ENCODE peak calls at places on chromosomes 13 and 19, in nine cellular contexts. Y, X, H, O, Q, J, B, M and T are unnamed samples.

GRCh38 chr13:99307648-99308339 is 595 bp upstream of the GPR183 start:
- DNase-seq in M (peak), Q (no peak), H (no peak), J (peak), O (no peak), B (no peak), Y (peak), X (no peak), T (no peak)

GRCh38 chr13:43279696-43280095 is 256.3 kb downstream of the DNAJC15 start:
- DNase-seq in H (no peak), B (no peak), X (no peak), O (no peak), M (no peak), J (no peak), Y (no peak), Q (no peak), T (no peak)

GRCh38 chr19:29326351-29326750 is 113.4 kb upstream of the UQCRFS1 start:
- DNase-seq in O (no peak), Y (peak), B (no peak), Q (no peak), J (no peak), X (no peak), M (no peak), H (no peak), T (no peak)

GRCh38 chr19:39128511-39129079 is 3.0 kb downstream of the PAK4 start:
- DNase-seq in B (no peak), Y (no peak), X (no peak), O (no peak), J (peak), Q (no peak), M (no peak), H (no peak), T (no peak)

GRCh38 chr13:100666124-100666523 is 8.5 kb downstream of the TMTC4 start:
- DNase-seq in H (no peak), M (no peak), B (peak), X (no peak), O (no peak), Q (peak), J (no peak), Y (no peak), T (no peak)

GRCh38 chr13:44276061-44276460 is 97.6 kb upstream of the SERP2 start:
- DNase-seq in X (no peak), O (no peak), Q (no peak), H (no peak), J (no peak), B (no peak), Y (no peak), M (no peak), T (no peak)

GRCh38 chr13:41122838-41123237 is 9.8 kb downstream of the KBTBD6 start:
- DNase-seq in H (no peak), J (no peak), O (no peak), Y (no peak), B (peak), Q (no peak), M (no peak), X (peak), T (no peak)

GRCh38 chr13:39311619-39312018 is 273.4 kb downstream of the NHLRC3 start:
- DNase-seq in X (no peak), H (no peak), J (no peak), Q (no peak), O (no peak), M (no peak), B (no peak), Y (no peak), T (no peak)

GRCh38 chr19:6394831-6395230 is 1.9 kb upstream of the GTF2F1 start:
- DNase-seq in H (no peak), Y (no peak), B (no peak), Q (no peak), X (no peak), O (no peak), J (no peak), M (no peak), T (no peak)

GRCh38 chr19:52600639-52601024 is 30.5 kb downstream of the ZNF701 start:
- DNase-seq in Y (no peak), J (peak), B (no peak), X (no peak), M (peak), Q (no peak), H (peak), O (no peak), T (no peak)

GRCh38 chr19:4730740-4731171 is 7.1 kb upstream of the DPP9 start:
- DNase-seq in M (no peak), H (no peak), Y (no peak), X (peak), Q (no peak), B (no peak), J (peak), O (no peak), T (no peak)

GRCh38 chr13:97712770-97713169 is 240.7 kb upstream of the IPO5 start:
- DNase-seq in O (no peak), Y (no peak), Q (no peak), J (no peak), M (no peak), B (no peak), X (no peak), H (no peak), T (no peak)

GRCh38 chr19:42285546-42285945 is 16.4 kb upstream of the PRR19 start:
- DNase-seq in Q (no peak), B (no peak), X (no peak), H (no peak), O (no peak), M (no peak), J (peak), Y (no peak), T (no peak)

GRCh38 chr13:104253063-104253680 is 1187.0 kb upstream of the SLC10A2 start:
- DNase-seq in H (no peak), O (no peak), X (no peak), M (no peak), Q (peak), Y (no peak), J (no peak), B (no peak), T (no peak)